ENCODE peak calls at places on chromosomes 3 and 15, in five cellular contexts. One of them, this sample, is unnamed.
A peak's percentile ranks its signal among the peaks of the same experiment; 100 is the strongest.

GRCh38 chr3:167885277-167885676 is 149.8 kb downstream of the SERPINI1 start:
- DNase-seq in germinal center: no peak
- DNase-seq in activated CD8-positive, alpha-beta memory T cell treated with anti-CD3 and anti-CD28 coated beads, Interleukin-2, amount 50 U/mL, for 48 hours: no peak
- DNase-seq in T-helper 22 cell: no peak
- DNase-seq in T47D: no peak
- DNase-seq in this sample: no peak

GRCh38 chr3:64691051-64691450 is 3.3 kb upstream of the ADAMTS9 start:
- DNase-seq in T-helper 22 cell: no peak
- DNase-seq in T47D: no peak
- DNase-seq in activated CD8-positive, alpha-beta memory T cell treated with anti-CD3 and anti-CD28 coated beads, Interleukin-2, amount 50 U/mL, for 48 hours: no peak
- DNase-seq in germinal center: no peak
- DNase-seq in this sample: no peak

GRCh38 chr3:64919934-64920333 is 232.1 kb upstream of the ADAMTS9 start:
- DNase-seq in T-helper 22 cell: no peak
- DNase-seq in germinal center: no peak
- DNase-seq in T47D: no peak
- DNase-seq in activated CD8-positive, alpha-beta memory T cell treated with anti-CD3 and anti-CD28 coated beads, Interleukin-2, amount 50 U/mL, for 48 hours: no peak
- DNase-seq in this sample: no peak

GRCh38 chr3:46876313-46877300 is 914 bp upstream of the PTH1R start:
- DNase-seq in germinal center: no peak
- DNase-seq in T47D: no peak
- DNase-seq in T-helper 22 cell: no peak
- DNase-seq in activated CD8-positive, alpha-beta memory T cell treated with anti-CD3 and anti-CD28 coated beads, Interleukin-2, amount 50 U/mL, for 48 hours: no peak
- DNase-seq in this sample: no peak

GRCh38 chr3:85337895-85338294 is 379.1 kb downstream of the CADM2 start:
- DNase-seq in germinal center: no peak
- DNase-seq in T-helper 22 cell: no peak
- DNase-seq in activated CD8-positive, alpha-beta memory T cell treated with anti-CD3 and anti-CD28 coated beads, Interleukin-2, amount 50 U/mL, for 48 hours: no peak
- DNase-seq in T47D: no peak
- DNase-seq in this sample: no peak

GRCh38 chr15:93043621-93044300 is 45.2 kb downstream of the RGMA start:
- DNase-seq in T47D: no peak
- DNase-seq in T-helper 22 cell: no peak
- DNase-seq in germinal center: no peak
- DNase-seq in activated CD8-positive, alpha-beta memory T cell treated with anti-CD3 and anti-CD28 coated beads, Interleukin-2, amount 50 U/mL, for 48 hours: no peak
- DNase-seq in this sample: no peak

GRCh38 chr15:40558952-40559742 is 5.7 kb downstream of the CCDC32 start:
- DNase-seq in T-helper 22 cell: no peak
- DNase-seq in germinal center: no peak
- DNase-seq in activated CD8-positive, alpha-beta memory T cell treated with anti-CD3 and anti-CD28 coated beads, Interleukin-2, amount 50 U/mL, for 48 hours: no peak
- DNase-seq in T47D: no peak
- DNase-seq in this sample: no peak

GRCh38 chr3:111739241-111739952 is 119.7 kb upstream of the PHLDB2 start:
- DNase-seq in activated CD8-positive, alpha-beta memory T cell treated with anti-CD3 and anti-CD28 coated beads, Interleukin-2, amount 50 U/mL, for 48 hours: no peak
- DNase-seq in T47D: no peak
- DNase-seq in germinal center: no peak
- DNase-seq in T-helper 22 cell: no peak
- DNase-seq in this sample: no peak

GRCh38 chr15:68419301-68420175 is 12.4 kb downstream of the ITGA11 start:
- DNase-seq in germinal center: no peak
- DNase-seq in T47D: no peak
- DNase-seq in T-helper 22 cell: no peak
- DNase-seq in activated CD8-positive, alpha-beta memory T cell treated with anti-CD3 and anti-CD28 coated beads, Interleukin-2, amount 50 U/mL, for 48 hours: peak; percentile 4
- DNase-seq in this sample: no peak

GRCh38 chr15:25790003-25790660 is 73.0 kb downstream of the ATP10A start:
- DNase-seq in germinal center: no peak
- DNase-seq in activated CD8-positive, alpha-beta memory T cell treated with anti-CD3 and anti-CD28 coated beads, Interleukin-2, amount 50 U/mL, for 48 hours: peak; percentile 64
- DNase-seq in T47D: no peak
- DNase-seq in T-helper 22 cell: no peak
- DNase-seq in this sample: no peak

GRCh38 chr15:67785431-67785830 is 39.9 kb upstream of the SKOR1 start:
- DNase-seq in T47D: no peak
- DNase-seq in T-helper 22 cell: no peak
- DNase-seq in activated CD8-positive, alpha-beta memory T cell treated with anti-CD3 and anti-CD28 coated beads, Interleukin-2, amount 50 U/mL, for 48 hours: no peak
- DNase-seq in germinal center: no peak
- DNase-seq in this sample: no peak